ENCODE peak calls at places on chromosome 17, in four cellular contexts. U is WTC11, A is K562, G is SK-N-SH. B is an unnamed sample.

GRCh38 chr17:44995602-44996001 is 27.5 kb upstream of the C1QL1 start:
- DNase-seq in A (no peak), G (no peak), U (no peak), B (no peak)

GRCh38 chr17:62300697-62301096 is 79.7 kb upstream of the EFCAB3 start:
- DNase-seq in U (no peak), A (no peak), G (no peak), B (no peak)

GRCh38 chr17:77266213-77266612 is 125.4 kb downstream of the SEC14L1 start:
- DNase-seq in A (no peak), G (no peak), U (no peak), B (no peak)

GRCh38 chr17:74473294-74473693 is 6.9 kb downstream of the CD300A start:
- DNase-seq in A (no peak), G (no peak), U (no peak), B (no peak)

GRCh38 chr17:4590981-4591453 is 6.7 kb downstream of the SMTNL2 start:
- DNase-seq in A (no peak), U (no peak), G (no peak), B (no peak)

GRCh38 chr17:17420561-17421269 is 56.1 kb upstream of the MED9 start:
- DNase-seq in G (no peak), U (no peak), A (peak), B (no peak)

GRCh38 chr17:19380551-19381284 is 2.4 kb downstream of the MAPK7 start:
- DNase-seq in A (no peak), G (no peak), U (no peak), B (no peak)

GRCh38 chr17:74748529-74749261 is at the start of gene NHERF1:
- DNase-seq in G (peak), U (peak), A (peak), B (no peak)

GRCh38 chr17:80819422-80820164 is 172.0 kb upstream of the CHMP6 start:
- DNase-seq in A (no peak), G (peak), U (no peak), B (no peak)

GRCh38 chr17:31269597-31269996 is 27.4 kb downstream of the OMG start:
- DNase-seq in G (no peak), U (no peak), A (no peak), B (peak)

GRCh38 chr17:412211-413015 is 59.8 kb upstream of the RPH3AL start:
- DNase-seq in U (peak), G (peak), A (peak), B (peak)

GRCh38 chr17:409308-409847 is 56.8 kb upstream of the RPH3AL start:
- DNase-seq in U (no peak), A (no peak), G (no peak), B (no peak)

GRCh38 chr17:409848-410673 is 57.5 kb upstream of the RPH3AL start:
- DNase-seq in G (peak), A (peak), U (peak), B (peak)

GRCh38 chr17:411416-412120 is 59.0 kb upstream of the RPH3AL start:
- DNase-seq in G (no peak), U (no peak), A (no peak), B (no peak)

DNA sequence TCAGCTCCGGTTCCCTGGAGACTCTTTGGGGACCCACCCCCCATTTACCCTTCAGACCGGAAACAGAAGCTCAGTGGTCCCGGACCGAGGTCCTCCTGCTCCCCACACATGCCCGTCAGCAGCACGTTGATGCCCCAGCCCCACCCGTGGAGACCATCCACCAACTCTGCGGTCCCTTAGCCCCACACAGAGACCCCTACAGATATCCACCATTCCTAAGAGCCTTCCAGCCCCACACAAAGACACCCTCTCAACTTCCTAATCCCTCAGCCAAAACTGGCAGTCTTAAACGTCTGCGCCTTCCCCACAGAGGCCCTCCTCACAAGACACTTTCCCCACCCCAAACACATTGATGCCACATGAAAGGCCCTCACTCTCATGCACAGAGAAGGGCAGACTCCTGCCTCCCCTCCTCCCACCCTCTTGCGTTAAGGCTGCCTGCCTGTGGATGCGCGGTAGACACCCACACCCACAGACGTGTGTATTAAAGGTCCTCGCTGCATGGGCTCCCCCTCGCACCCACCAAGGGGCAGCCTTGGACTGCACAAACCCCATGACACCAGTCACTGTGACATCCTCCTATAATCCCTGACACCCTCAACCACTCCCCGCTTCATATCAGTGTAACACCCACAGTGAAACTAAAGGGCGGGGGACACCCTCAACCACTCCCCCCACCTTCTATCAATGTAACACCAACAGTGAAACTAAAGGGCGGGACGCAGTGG is 58.2 kb upstream of the RPH3AL start:
- DNase-seq in A (peak), G (peak), U (no peak), B (peak)
- TF ChIP-seq TEAD4 in A (no peak), G (no peak), U (no peak), B (no peak)

GRCh38 chr17:50607522-50607921 is 27.2 kb upstream of the ABCC3 start:
- DNase-seq in G (no peak), U (no peak), A (no peak), B (no peak)

GRCh38 chr17:50603340-50603739 is 31.3 kb upstream of the ABCC3 start:
- DNase-seq in A (peak), G (peak), U (peak), B (no peak)

GRCh38 chr17:50604470-50604869 is 30.2 kb upstream of the ABCC3 start:
- DNase-seq in U (peak), A (no peak), G (peak), B (no peak)

GRCh38 chr17:50602514-50603235 is 32.0 kb upstream of the ABCC3 start:
- DNase-seq in A (no peak), U (no peak), G (peak), B (no peak)

GRCh38 chr17:50605434-50605833 is 29.2 kb upstream of the ABCC3 start:
- DNase-seq in A (no peak), G (no peak), U (no peak), B (no peak)
- TF ChIP-seq TEAD4 in A (no peak), G (no peak), U (no peak), B (no peak)

GRCh38 chr17:29574732-29575510 is 6.4 kb downstream of the TP53I13 start:
- DNase-seq in G (no peak), U (no peak), A (no peak), B (no peak)
- TF ChIP-seq TEAD4 in G (no peak), U (no peak), A (no peak), B (no peak)

DNA sequence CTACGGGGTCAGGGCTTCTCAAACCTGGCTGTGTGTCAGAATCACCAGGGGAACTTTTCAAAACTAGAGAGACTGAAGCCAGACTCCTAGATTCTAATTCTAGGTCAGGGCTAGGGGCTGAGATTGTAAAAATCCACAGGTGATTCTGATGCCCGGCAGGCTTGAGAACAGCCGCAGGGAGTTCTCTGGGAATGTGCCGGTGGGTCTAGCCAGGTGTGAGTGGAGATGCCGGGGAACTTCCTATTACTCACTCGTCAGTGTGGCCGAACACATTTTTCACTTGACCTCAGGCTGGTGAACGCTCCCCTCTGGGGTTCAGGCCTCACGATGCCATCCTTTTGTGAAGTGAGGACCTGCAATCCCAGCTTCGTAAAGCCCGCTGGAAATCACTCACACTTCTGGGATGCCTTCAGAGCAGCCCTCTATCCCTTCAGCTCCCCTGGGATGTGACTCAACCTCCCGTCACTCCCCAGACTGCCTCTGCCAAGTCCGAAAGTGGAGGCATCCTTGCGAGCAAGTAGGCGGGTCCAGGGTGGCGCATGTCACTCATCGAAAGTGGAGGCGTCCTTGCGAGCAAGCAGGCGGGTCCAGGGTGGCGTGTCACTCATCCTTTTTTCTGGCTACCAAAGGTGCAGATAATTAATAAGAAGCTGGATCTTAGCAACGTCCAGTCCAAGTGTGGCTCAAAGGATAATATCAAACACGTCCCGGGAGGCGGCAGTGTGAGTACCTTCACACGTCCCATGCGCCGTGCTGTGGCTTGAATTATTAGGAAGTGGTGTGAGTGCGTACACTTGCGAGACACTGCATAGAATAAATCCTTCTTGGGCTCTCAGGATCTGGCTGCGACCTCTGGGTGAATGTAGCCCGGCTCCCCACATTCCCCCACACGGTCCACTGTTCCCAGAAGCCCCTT is 10.9 kb downstream of the STH start:
- DNase-seq in A (no peak), U (no peak), G (no peak), B (no peak)
- TF ChIP-seq TEAD4 in A (no peak), U (no peak), G (no peak), B (no peak)

DNA sequence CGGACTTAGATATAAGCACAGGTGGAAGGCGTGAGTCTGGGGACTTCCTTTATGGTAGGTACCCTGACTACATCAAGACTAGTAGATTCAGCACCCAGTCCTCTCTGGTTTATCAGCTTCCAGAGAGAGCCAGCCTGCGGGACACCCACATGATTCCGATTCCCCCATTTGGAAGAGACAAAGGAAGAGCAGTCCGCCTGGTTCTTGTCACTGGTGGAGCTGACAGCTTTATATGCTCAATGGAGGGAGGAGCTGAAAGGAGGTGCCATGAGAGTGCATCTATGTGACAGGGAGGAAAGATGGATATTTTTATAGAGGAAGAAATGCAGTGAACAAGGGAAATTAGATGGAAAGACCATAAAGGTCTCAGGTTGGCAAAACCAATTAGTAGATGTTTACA is 437.7 kb downstream of the PMP22 start:
- DNase-seq in U (no peak), G (no peak), A (no peak), B (no peak)
- TF ChIP-seq TEAD4 in U (no peak), G (no peak), A (no peak), B (no peak)

DNA sequence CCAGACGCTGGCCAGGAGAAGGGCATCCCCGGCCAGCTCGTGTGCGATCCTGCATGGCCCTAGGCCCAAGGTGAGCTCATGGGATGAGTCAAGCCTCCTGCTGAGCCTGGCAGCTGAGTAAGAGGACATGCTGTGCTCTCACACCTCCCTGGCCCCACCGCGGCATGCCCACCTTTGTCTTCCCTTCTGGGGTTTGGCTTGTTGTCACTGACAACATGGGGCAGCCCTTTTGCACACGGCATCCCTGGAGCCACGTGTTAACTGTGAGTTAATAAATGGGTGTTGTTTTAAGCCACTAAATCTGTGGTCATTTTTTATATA is 8.9 kb upstream of the TNS4 start:
- DNase-seq in U (no peak), A (no peak), G (no peak), B (no peak)
- TF ChIP-seq TEAD4 in U (no peak), A (no peak), G (no peak), B (peak)

DNA sequence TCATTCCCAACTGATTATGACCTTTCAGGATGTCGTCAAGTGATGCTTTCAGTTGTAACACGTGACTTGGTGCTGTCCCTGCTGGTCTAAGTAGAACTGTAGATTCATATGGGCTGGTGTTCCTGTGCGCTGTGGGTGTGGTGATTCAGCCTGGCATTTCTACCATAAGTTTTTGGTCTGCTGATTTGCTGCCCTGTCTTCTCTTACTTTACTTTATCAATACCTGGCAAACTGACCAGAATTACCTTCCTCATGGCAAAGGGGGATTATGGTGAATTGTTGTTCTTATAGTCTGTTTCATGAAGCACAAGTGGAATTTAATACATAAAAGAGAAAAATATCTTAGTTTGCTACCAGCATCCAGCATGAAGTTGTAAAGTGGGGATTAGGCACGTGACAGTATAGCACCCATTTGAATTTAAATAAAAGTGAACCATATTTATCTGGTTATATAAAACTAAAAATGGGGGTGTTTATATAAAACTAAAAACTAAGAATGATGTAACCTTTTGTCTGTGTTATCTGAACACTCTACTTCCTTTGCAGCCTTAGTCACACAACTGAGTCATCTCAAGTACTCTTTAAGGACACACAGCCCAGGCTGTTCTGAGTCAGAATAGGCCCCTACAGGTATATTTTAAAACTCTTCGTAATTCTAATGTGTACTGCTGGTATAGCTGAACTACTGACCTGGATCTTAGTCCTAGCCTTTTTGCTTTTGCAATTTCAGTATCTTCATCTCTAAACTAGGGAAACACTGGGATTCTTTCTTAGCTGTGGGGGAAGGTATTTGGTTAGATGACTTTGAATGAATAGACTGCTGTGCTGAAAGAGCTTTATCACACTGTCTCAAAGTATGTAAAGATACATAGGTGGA is 28.3 kb downstream of the TTC19 start:
- DNase-seq in A (peak), U (no peak), G (no peak), B (no peak)
- TF ChIP-seq TEAD4 in A (peak), U (no peak), G (no peak), B (no peak)